ENCODE peak calls at places on chromosome 1, in eight cellular contexts. H is SK-N-SH, Y is GM23338, K is HL-60, C is K562, P is HCT116, M is GM12878, X is HepG2. L is an unnamed sample.

GRCh38 chr1:240188139-240188538 is 96.5 kb downstream of the FMN2 start:
- DNase-seq in C (no peak), X (no peak), K (no peak), H (no peak), M (no peak), Y (no peak), P (no peak), L (no peak)

GRCh38 chr1:6624712-6625578 is at the start of gene THAP3:
- DNase-seq in K (peak; percentile 84), C (peak; percentile 96), P (peak; percentile 96), H (peak; percentile 98), Y (peak; percentile 93), M (peak; percentile 64), X (peak; percentile 73), L (peak; percentile 78)

GRCh38 chr1:111747282-111747734 is 8.1 kb upstream of the INKA2 start:
- DNase-seq in K (peak; percentile 85), H (peak; percentile 61), Y (peak; percentile 97), P (peak; percentile 90), M (no peak), C (peak; percentile 81), X (peak; percentile 81), L (no peak)

GRCh38 chr1:197027359-197027758 is 39.7 kb downstream of the F13B start:
- DNase-seq in Y (no peak), P (no peak), X (no peak), H (no peak), M (no peak), C (no peak), K (no peak), L (no peak)

GRCh38 chr1:204139952-204140351 is 11.9 kb downstream of the ETNK2 start:
- DNase-seq in Y (no peak), M (no peak), P (no peak), K (no peak), C (no peak), X (no peak), H (no peak), L (no peak)

GRCh38 chr1:184825571-184825970 is 70.9 kb upstream of the EDEM3 start:
- DNase-seq in H (no peak), P (no peak), Y (no peak), K (peak; percentile 68), X (no peak), C (no peak), M (no peak), L (no peak)

GRCh38 chr1:20343149-20343936 is 52.7 kb downstream of the VWA5B1 start:
- DNase-seq in X (no peak), M (no peak), P (no peak), H (peak; percentile 89), K (no peak), C (peak; percentile 94), Y (peak; percentile 91), L (no peak)

GRCh38 chr1:37177230-37177864 is 143.0 kb upstream of the GRIK3 start:
- DNase-seq in P (peak; percentile 64), M (no peak), K (peak; percentile 42), H (peak; percentile 55), Y (peak; percentile 82), C (peak; percentile 30), X (peak; percentile 25), L (peak; percentile 18)

GRCh38 chr1:116556289-116557006 is 14.4 kb downstream of the CD58 start:
- DNase-seq in Y (no peak), K (no peak), P (peak; percentile 92), M (peak; percentile 96), H (no peak), X (no peak), C (peak; percentile 75), L (no peak)

GRCh38 chr1:39189592-39190041 is 14.9 kb upstream of the MACF1 start:
- DNase-seq in H (no peak), C (peak; percentile 22), K (no peak), X (peak; percentile 31), M (no peak), P (no peak), Y (no peak), L (no peak)

GRCh38 chr1:87143413-87144135 is 185.1 kb upstream of the LMO4 start:
- DNase-seq in H (no peak), Y (no peak), M (no peak), K (no peak), X (no peak), P (no peak), C (no peak), L (no peak)

GRCh38 chr1:201686709-201687455 is 142.1 kb upstream of the IPO9 start:
- DNase-seq in X (no peak), K (peak; percentile 50), C (no peak), M (no peak), Y (peak; percentile 67), P (no peak), H (no peak), L (no peak)

GRCh38 chr1:36762174-36762573 is 272.1 kb downstream of the GRIK3 start:
- DNase-seq in K (no peak), P (no peak), H (no peak), Y (no peak), M (no peak), C (no peak), X (no peak), L (no peak)

GRCh38 chr1:29319300-29320110 is 83.2 kb downstream of the PTPRU start:
- DNase-seq in X (peak; percentile 32), K (no peak), H (no peak), C (no peak), M (no peak), Y (no peak), P (no peak), L (no peak)

GRCh38 chr1:207822602-207823451 is 71.0 kb downstream of the CD46 start:
- DNase-seq in K (no peak), C (peak; percentile 97), Y (peak; percentile 53), X (no peak), H (peak; percentile 66), M (peak; percentile 96), P (no peak), L (no peak)

GRCh38 chr1:182995894-182996293 is 27.3 kb upstream of the LAMC1 start:
- DNase-seq in P (no peak), M (no peak), C (no peak), Y (peak; percentile 36), X (no peak), K (peak; percentile 29), H (peak; percentile 23), L (no peak)

GRCh38 chr1:195763146-195763906 is 844.9 kb downstream of the KCNT2 start:
- DNase-seq in Y (peak; percentile 26), M (no peak), X (no peak), C (peak; percentile 18), P (no peak), K (no peak), H (no peak), L (no peak)

GRCh38 chr1:147781056-147781471 is 20.7 kb upstream of the GJA5 start:
- DNase-seq in H (no peak), K (no peak), Y (peak; percentile 66), C (no peak), M (no peak), P (no peak), X (no peak), L (no peak)

DNA sequence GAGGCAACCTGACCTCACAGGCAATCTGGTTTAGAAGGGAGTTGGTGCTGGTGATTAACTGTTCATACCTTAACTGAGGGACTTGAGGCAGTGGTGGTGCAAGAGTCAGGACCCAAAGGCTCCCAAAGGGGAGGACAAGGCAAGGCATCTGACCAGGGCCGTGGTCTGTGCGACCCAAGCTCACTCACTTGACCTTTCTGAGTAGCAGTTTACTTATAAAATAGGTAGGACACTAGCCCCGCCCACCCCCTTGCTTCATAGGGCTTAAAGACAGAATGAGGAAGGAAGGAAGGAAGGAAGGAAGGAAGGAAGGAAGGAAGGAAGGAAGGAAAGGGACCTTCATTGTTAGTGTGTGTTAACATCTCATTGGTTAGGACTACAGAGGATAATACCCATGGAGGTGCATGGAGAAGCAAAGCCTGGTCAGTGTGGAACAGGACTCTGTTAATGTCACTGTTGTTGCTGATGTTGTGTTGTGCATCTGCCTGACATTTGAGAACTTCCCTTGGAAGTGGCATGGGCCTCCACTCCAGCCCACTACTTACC is 4.7 kb upstream of the KCNA2 start:
- DNase-seq in X (no peak), P (no peak), C (no peak), K (no peak), H (no peak), Y (no peak), M (no peak), L (no peak)
- TF ChIP-seq REST in X (no peak), P (no peak), C (no peak), K (no peak), H (no peak), Y (no peak), M (no peak), L (no peak)

GRCh38 chr1:236140705-236141446 is 1.5 kb upstream of the GPR137B start:
- DNase-seq in H (no peak), Y (peak; percentile 27), C (no peak), K (no peak), P (no peak), M (no peak), X (no peak), L (no peak)
- H3K27me3 ChIP-seq in H (peaks cover 4% of the 10 kb centered on the region), Y (peaks cover 63% of the 10 kb centered on the region), C (peaks cover 45% of the 10 kb centered on the region), K (peaks cover 27% of the 10 kb centered on the region), P (peaks cover 11% of the 10 kb centered on the region), M (peaks cover 1% of the 10 kb centered on the region), X (peaks cover 54% of the 10 kb centered on the region), L (peaks cover 11% of the 10 kb centered on the region)

GRCh38 chr1:162823771-162824525 is 33.4 kb downstream of the HSD17B7 start:
- DNase-seq in X (no peak), Y (no peak), K (no peak), M (no peak), C (no peak), H (no peak), P (no peak), L (no peak)

GRCh38 chr1:162823231-162823630 is 32.7 kb downstream of the HSD17B7 start:
- DNase-seq in H (no peak), Y (no peak), M (no peak), P (no peak), X (no peak), K (no peak), C (no peak), L (no peak)

GRCh38 chr1:162822391-162823200 is 32.1 kb downstream of the HSD17B7 start:
- DNase-seq in H (peak; percentile 83), Y (peak; percentile 90), M (no peak), K (no peak), C (no peak), X (no peak), P (peak; percentile 13), L (no peak)
- H3K4me3 ChIP-seq in H (peak overlapping the region; percentile 57), Y (peak overlapping the region; percentile 84), M (no peak overlapping the region), K (no peak overlapping the region), C (no peak overlapping the region), X (peak overlapping the region; percentile 54), P (peak overlapping the region; percentile 62), L (peak overlapping the region; percentile 51)

GRCh38 chr1:153798468-153798780 is 23.2 kb downstream of the SLC27A3 start:
- DNase-seq in M (no peak), H (no peak), P (no peak), X (no peak), C (no peak), K (no peak), Y (no peak), L (no peak)

GRCh38 chr1:153799016-153799415 is 23.8 kb downstream of the SLC27A3 start:
- DNase-seq in C (no peak), X (no peak), P (no peak), H (no peak), Y (no peak), M (no peak), K (no peak), L (no peak)

GRCh38 chr1:153801028-153801625 is 25.9 kb downstream of the SLC27A3 start:
- DNase-seq in K (no peak), X (no peak), P (no peak), M (no peak), Y (no peak), H (no peak), C (no peak), L (no peak)

GRCh38 chr1:153800516-153800915 is 25.3 kb downstream of the SLC27A3 start:
- DNase-seq in M (no peak), P (no peak), X (no peak), K (no peak), H (no peak), Y (no peak), C (no peak), L (no peak)

GRCh38 chr1:153799566-153800465 is 24.6 kb downstream of the SLC27A3 start:
- DNase-seq in H (no peak), X (no peak), K (no peak), M (no peak), P (no peak), C (no peak), Y (no peak), L (no peak)
- TF ChIP-seq REST in H (no peak), X (no peak), K (no peak), M (no peak), P (no peak), C (no peak), Y (no peak), L (no peak)